ENCODE peak calls at places on chromosomes 11 and 22, in five cellular contexts. C, S, V, B and T are unnamed samples.

GRCh38 chr11:125329786-125330185 is 165.2 kb downstream of the PKNOX2 start:
- DNase-seq in C (no peak), S (no peak), V (no peak), B (no peak), T (no peak)

GRCh38 chr11:125114518-125114917 is 3.1 kb upstream of the TMEM218 start:
- DNase-seq in C (no peak), S (no peak), V (no peak), B (no peak), T (no peak)

GRCh38 chr11:111982019-111982464 is 43.2 kb upstream of the DLAT start:
- DNase-seq in C (no peak), S (peak), V (no peak), B (peak), T (peak)

GRCh38 chr11:120518356-120518755 is 6.8 kb downstream of the GRIK4 start:
- DNase-seq in C (no peak), S (no peak), V (no peak), B (no peak), T (no peak)

GRCh38 chr11:2944953-2945756 is 15.9 kb upstream of the PHLDA2 start:
- DNase-seq in C (no peak), S (no peak), V (no peak), B (no peak), T (no peak)

GRCh38 chr22:19490628-19491230 is 11.0 kb downstream of the CDC45 start:
- DNase-seq in C (no peak), S (no peak), V (no peak), B (no peak), T (no peak)

GRCh38 chr22:36397081-36397766 is 9.5 kb upstream of the MYH9 start:
- DNase-seq in C (no peak), S (no peak), V (no peak), B (no peak), T (no peak)

GRCh38 chr11:77141034-77141433 is 13.0 kb downstream of the MYO7A start:
- DNase-seq in C (peak), S (no peak), V (no peak), B (no peak), T (no peak)

GRCh38 chr11:128279861-128280260 is 307.5 kb downstream of the ETS1 start:
- DNase-seq in C (no peak), S (no peak), V (no peak), B (no peak), T (no peak)

GRCh38 chr11:97687106-97687505 is 1297.3 kb downstream of the JRKL start:
- DNase-seq in C (no peak), S (no peak), V (peak), B (no peak), T (no peak)

GRCh38 chr11:74086242-74086884 is 77.5 kb upstream of the UCP3 start:
- DNase-seq in C (no peak), S (no peak), V (no peak), B (no peak), T (no peak)

GRCh38 chr22:31622980-31623379 is 39.0 kb downstream of the PISD start:
- DNase-seq in C (no peak), S (no peak), V (no peak), B (no peak), T (no peak)

GRCh38 chr11:75214411-75214821 is 26.2 kb upstream of the TPBGL start:
- DNase-seq in C (peak), S (peak), V (peak), B (no peak), T (peak)

GRCh38 chr11:76837696-76838421 is 22.9 kb upstream of the ACER3 start:
- DNase-seq in C (no peak), S (no peak), V (no peak), B (no peak), T (no peak)

GRCh38 chr11:72569966-72570892 is 104.0 kb downstream of the PDE2A start:
- DNase-seq in C (peak), S (no peak), V (no peak), B (no peak), T (no peak)

GRCh38 chr11:114171257-114172054 is 111.9 kb downstream of the ZBTB16 start:
- DNase-seq in C (no peak), S (no peak), V (no peak), B (no peak), T (no peak)

GRCh38 chr22:42626951-42627625 is 12.4 kb upstream of the POLDIP3 start:
- DNase-seq in C (no peak), S (no peak), V (no peak), B (no peak), T (no peak)

GRCh38 chr11:9884601-9885000 is 220.7 kb downstream of the SWAP70 start:
- DNase-seq in C (no peak), S (no peak), V (no peak), B (no peak), T (no peak)

GRCh38 chr11:36070215-36070976 is 126.5 kb downstream of the LDLRAD3 start:
- DNase-seq in C (no peak), S (no peak), V (no peak), B (no peak), T (no peak)

GRCh38 chr22:32206774-32207758 is 2.2 kb upstream of the RFPL2 start:
- DNase-seq in C (peak), S (no peak), V (peak), B (no peak), T (peak)

GRCh38 chr11:134538793-134539192 is 126.8 kb upstream of the B3GAT1 start:
- DNase-seq in C (no peak), S (no peak), V (no peak), B (no peak), T (no peak)

GRCh38 chr11:112004389-112004788 is 20.8 kb upstream of the DLAT start:
- DNase-seq in C (peak), S (peak), V (no peak), B (peak), T (no peak)

GRCh38 chr11:69479591-69480271 is 1.7 kb upstream of the LINC01488 start:
- DNase-seq in C (no peak), S (no peak), V (no peak), B (no peak), T (no peak)

GRCh38 chr11:86869531-86869930 is 69.2 kb downstream of the PRSS23 start:
- DNase-seq in C (no peak), S (no peak), V (no peak), B (no peak), T (no peak)

GRCh38 chr11:7672960-7673723 is at the start of gene CYB5R2:
- DNase-seq in C (no peak), S (no peak), V (no peak), B (no peak), T (no peak)

GRCh38 chr11:123211134-123211879 is 16.3 kb upstream of the CLMP start:
- DNase-seq in C (no peak), S (no peak), V (no peak), B (no peak), T (no peak)

GRCh38 chr11:17551347-17552040 is 4.4 kb downstream of the OTOG start:
- DNase-seq in C (no peak), S (no peak), V (no peak), B (no peak), T (no peak)

GRCh38 chr11:83827520-83827919 is 541.4 kb upstream of the CCDC90B start:
- DNase-seq in C (no peak), S (no peak), V (no peak), B (no peak), T (no peak)

GRCh38 chr22:48659393-48659792 is 1168.3 kb downstream of the BRD1 start:
- DNase-seq in C (no peak), S (no peak), V (peak), B (no peak), T (no peak)

GRCh38 chr11:45152740-45153595 is 6.5 kb downstream of the PRDM11 start:
- DNase-seq in C (no peak), S (no peak), V (no peak), B (no peak), T (no peak)

GRCh38 chr11:118893662-118894061 is 10.0 kb downstream of the CXCR5 start:
- DNase-seq in C (no peak), S (no peak), V (no peak), B (no peak), T (no peak)

GRCh38 chr11:61349916-61350315 is 11.8 kb downstream of the CYB561A3 start:
- DNase-seq in C (no peak), S (no peak), V (no peak), B (no peak), T (no peak)

GRCh38 chr22:27603823-27604190 is 197.7 kb downstream of the MN1 start:
- DNase-seq in C (no peak), S (no peak), V (no peak), B (no peak), T (no peak)